ENCODE peak calls at places on chromosomes 5 and 9, in four cellular contexts. W is HFF-Myc, T is IMR-90, L is OCI-LY7. A is an unnamed sample.

GRCh38 chr9:132878695-132879064 is at the start of gene SPACA9:
- DNase-seq in L (peak; percentile 13), W (no peak), T (peak; percentile 11), A (peak; percentile 49)

GRCh38 chr5:76521240-76521758 is 101.9 kb downstream of the F2RL2 start:
- DNase-seq in W (no peak), T (peak; percentile 26), L (no peak), A (peak; percentile 47)

GRCh38 chr9:125240649-125240999 is 519 bp downstream of the HSPA5 start:
- DNase-seq in T (no peak), W (no peak), L (peak; percentile 62), A (peak; percentile 39)

GRCh38 chr5:143554194-143554717 is 150.8 kb upstream of the NR3C1 start:
- DNase-seq in W (peak; percentile 75), L (no peak), T (peak; percentile 99), A (peak; percentile 97)

GRCh38 chr5:50966986-50967385 is 300.5 kb downstream of the PARP8 start:
- DNase-seq in L (no peak), T (no peak), W (no peak), A (no peak)

GRCh38 chr9:124066783-124067563 is 55.4 kb downstream of the LHX2 start:
- DNase-seq in W (no peak), L (no peak), T (no peak), A (peak; percentile 51)

GRCh38 chr9:34559616-34560546 is 29.6 kb downstream of the CNTFR start:
- DNase-seq in T (peak; percentile 59), W (peak; percentile 48), L (no peak), A (peak; percentile 78)

GRCh38 chr9:137689745-137690529 is 71.1 kb downstream of the EHMT1 start:
- DNase-seq in L (no peak), T (peak; percentile 76), W (no peak), A (no peak)

GRCh38 chr5:10831416-10831815 is 70.4 kb upstream of the DAP start:
- DNase-seq in W (peak; percentile 55), L (no peak), T (peak; percentile 95), A (no peak)

GRCh38 chr5:111973946-111974345 is 217.0 kb upstream of the NREP start:
- DNase-seq in W (no peak), T (no peak), L (no peak), A (no peak)

GRCh38 chr9:70479880-70480291 is 65.4 kb upstream of the KLF9 start:
- DNase-seq in T (peak; percentile 79), W (no peak), L (no peak), A (peak; percentile 46)

GRCh38 chr5:170078458-170078857 is 27.2 kb upstream of the FOXI1 start:
- DNase-seq in W (no peak), L (no peak), T (no peak), A (no peak)

GRCh38 chr9:136726631-136727191 is 14.3 kb downstream of the DIPK1B start:
- DNase-seq in L (peak; percentile 87), T (peak; percentile 31), W (no peak), A (peak; percentile 43)

GRCh38 chr5:180689071-180689694 is 39.8 kb upstream of the FLT4 start:
- DNase-seq in W (no peak), T (no peak), L (no peak), A (no peak)

GRCh38 chr9:114588671-114589526 is 1.3 kb downstream of the ATP6V1G1 start:
- DNase-seq in W (no peak), L (peak; percentile 20), T (peak; percentile 84), A (peak; percentile 70)

GRCh38 chr5:35816881-35817521 is 39.7 kb upstream of the IL7R start:
- DNase-seq in T (no peak), L (no peak), W (no peak), A (peak; percentile 25)

GRCh38 chr5:109739741-109740140 is 50.0 kb downstream of the MAN2A1 start:
- DNase-seq in L (no peak), W (peak; percentile 43), T (peak; percentile 55), A (peak; percentile 63)

GRCh38 chr5:149150457-149150856 is 9.2 kb downstream of the ABLIM3 start:
- DNase-seq in W (no peak), L (no peak), T (peak; percentile 50), A (no peak)

GRCh38 chr5:35373196-35373696 is 143.0 kb upstream of the PRLR start:
- DNase-seq in L (no peak), W (no peak), T (no peak), A (no peak)

GRCh38 chr5:104987074-104987473 is 1424.5 kb upstream of the NUDT12 start:
- DNase-seq in W (no peak), L (no peak), T (no peak), A (no peak)

GRCh38 chr5:95778713-95779426 is 43.7 kb downstream of the GLRX start:
- DNase-seq in L (no peak), T (no peak), W (no peak), A (no peak)

GRCh38 chr5:130138406-130139060 is 234.3 kb downstream of the CHSY3 start:
- DNase-seq in W (no peak), T (no peak), L (no peak), A (peak; percentile 15)

GRCh38 chr5:173872887-173873286 is 15.3 kb upstream of the CPEB4 start:
- DNase-seq in W (no peak), T (no peak), L (no peak), A (no peak)

GRCh38 chr9:95645992-95646391 is 129.2 kb upstream of the PTCH1 start:
- DNase-seq in W (no peak), T (no peak), L (no peak), A (no peak)

GRCh38 chr9:81416476-81417298 is 272.7 kb downstream of the TLE1 start:
- DNase-seq in W (no peak), T (peak; percentile 41), L (no peak), A (no peak)

GRCh38 chr5:6542421-6543345 is 90.2 kb downstream of the NSUN2 start:
- DNase-seq in L (no peak), T (no peak), W (no peak), A (no peak)

GRCh38 chr5:126799780-126800179 is 22.8 kb downstream of the LMNB1 start:
- DNase-seq in W (no peak), T (no peak), L (no peak), A (no peak)
- H3K4me3 ChIP-seq in W (no peak overlapping the region), T (no peak overlapping the region), L (no peak overlapping the region), A (no peak overlapping the region)

DNA sequence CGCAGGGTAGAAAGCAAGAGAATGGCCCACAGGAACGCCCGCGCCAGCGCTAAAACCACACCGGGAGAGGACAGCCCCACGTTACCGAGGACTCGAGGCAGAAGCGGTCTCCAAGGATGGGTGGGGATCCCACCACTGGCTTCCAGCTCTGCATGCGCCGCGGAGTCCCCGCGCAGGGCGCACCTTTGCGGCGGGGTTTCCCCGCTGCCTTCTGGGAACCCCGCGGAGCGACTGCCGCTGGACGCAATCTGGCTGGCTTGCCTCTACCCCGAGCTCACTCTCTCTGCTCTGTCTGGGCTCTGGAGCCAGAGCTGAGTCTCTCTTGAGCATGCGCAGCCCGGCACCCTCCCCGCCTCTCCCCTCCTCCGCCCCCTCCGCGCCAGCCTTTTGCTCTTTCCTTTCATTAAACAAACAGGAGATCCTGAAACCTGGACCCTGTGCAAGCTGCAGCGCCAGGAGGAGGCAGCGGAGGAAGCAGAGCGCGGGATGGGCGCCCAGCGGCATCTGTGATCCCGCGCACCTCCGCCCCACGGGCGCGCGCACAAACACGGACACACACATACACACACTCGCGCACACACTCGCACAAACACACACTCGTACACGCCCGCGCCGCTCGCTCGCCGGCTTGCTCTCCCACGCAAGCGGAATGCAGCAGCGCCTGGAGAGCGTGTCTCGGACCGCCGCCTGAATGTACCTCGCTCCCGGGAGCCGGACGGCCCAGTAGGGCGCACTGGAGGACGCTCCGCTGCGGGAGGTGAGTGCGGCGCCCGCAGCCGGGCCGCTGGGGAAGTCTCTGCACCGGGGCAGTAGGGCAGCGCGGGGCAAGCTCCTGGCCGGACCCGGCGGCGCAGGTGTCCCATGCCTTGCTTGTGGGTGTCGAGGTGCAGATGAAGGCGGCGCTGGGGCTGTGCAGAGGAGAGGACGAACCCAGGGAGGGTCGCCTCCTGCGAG is at the start of gene PLPPR1:
- DNase-seq in L (no peak), W (no peak), T (peak; percentile 3), A (peak; percentile 60)
- H3K4me3 ChIP-seq in L (no peak within 1 kb of the TSS), W (peak within 1 kb of the TSS; percentile 28), T (peak within 1 kb of the TSS; percentile 56), A (peak within 1 kb of the TSS; percentile 51)

GRCh38 chr5:73126957-73127356 is 6.6 kb downstream of the TMEM171 start:
- DNase-seq in T (no peak), W (no peak), L (peak; percentile 33), A (no peak)

GRCh38 chr5:73131711-73132428 is 11.5 kb downstream of the TMEM171 start:
- DNase-seq in W (no peak), L (no peak), T (no peak), A (no peak)

GRCh38 chr5:73130811-73131210 is 10.4 kb downstream of the TMEM171 start:
- DNase-seq in L (no peak), W (no peak), T (no peak), A (no peak)

GRCh38 chr5:73126381-73126780 is 6.0 kb downstream of the TMEM171 start:
- DNase-seq in L (peak; percentile 37), T (no peak), W (no peak), A (no peak)

DNA sequence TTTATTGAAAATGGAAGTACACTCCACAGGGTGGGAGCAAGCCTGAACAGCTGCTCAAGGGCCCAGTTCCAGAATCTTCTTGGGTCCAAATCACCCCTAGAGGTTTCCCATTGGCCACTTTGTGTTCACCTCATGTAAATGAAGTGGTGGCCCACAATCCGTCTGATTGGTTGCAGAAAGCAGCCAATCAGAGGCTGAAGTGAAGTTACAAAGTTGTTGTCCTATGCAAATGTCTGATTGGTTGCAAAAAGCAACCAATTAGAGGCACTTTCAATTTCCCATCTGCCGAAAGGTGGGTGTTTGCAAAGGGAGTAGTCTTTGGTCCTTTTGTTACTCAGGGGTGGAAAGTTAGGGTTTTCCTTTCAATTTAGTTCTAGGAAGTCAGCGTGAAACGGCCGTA is 8.8 kb downstream of the TMEM171 start:
- DNase-seq in T (no peak), L (no peak), W (no peak), A (no peak)
- H3K4me3 ChIP-seq in T (no peak overlapping the region), L (no peak overlapping the region), W (no peak overlapping the region), A (no peak overlapping the region)

GRCh38 chr9:35729700-35730485 is 2.1 kb downstream of the TLN1 start:
- DNase-seq in T (peak; percentile 91), W (peak; percentile 71), L (peak; percentile 67), A (peak; percentile 82)
- H3K4me3 ChIP-seq in T (peak overlapping the region; percentile 99), W (peak overlapping the region; percentile 83), L (peak overlapping the region; percentile 89), A (no peak overlapping the region)

GRCh38 chr5:123099514-123100151 is 10.6 kb downstream of the PRDM6 start:
- DNase-seq in W (no peak), L (no peak), T (no peak), A (no peak)
- H3K4me3 ChIP-seq in W (no peak overlapping the region), L (no peak overlapping the region), T (no peak overlapping the region), A (no peak overlapping the region)

A was measured in epithelial cell of esophagus.